ENCODE peak calls at places on chromosomes 7 and 10, in four cellular contexts. E is naive thymus-derived CD4-positive, alpha-beta T cell; A is HTR-8/SVneo; H is GM13976. G is an unnamed sample.

GRCh38 chr10:79019441-79019840 is 49.3 kb upstream of the ZMIZ1 start:
- DNase-seq in E (no peak), A (no peak), H (no peak), G (no peak)

GRCh38 chr10:16950686-16951681 is 133.8 kb upstream of the RSU1 start:
- DNase-seq in E (no peak), A (peak), H (no peak), G (no peak)

GRCh38 chr10:6999232-6999925 is 411.5 kb downstream of the SFMBT2 start:
- DNase-seq in E (no peak), A (no peak), H (no peak), G (no peak)

GRCh38 chr7:23895666-23896096 is 185.7 kb downstream of the STK31 start:
- DNase-seq in E (no peak), A (peak), H (no peak), G (no peak)

GRCh38 chr10:49679480-49679893 is at the start of gene C10orf53:
- DNase-seq in E (no peak), A (no peak), H (peak), G (no peak)

GRCh38 chr10:16867556-16867955 is 50.3 kb upstream of the RSU1 start:
- DNase-seq in E (no peak), A (peak), H (no peak), G (no peak)

GRCh38 chr10:23656735-23657134 is 217.9 kb downstream of the OTUD1 start:
- DNase-seq in E (peak), A (no peak), H (no peak), G (peak)

GRCh38 chr10:78513330-78513729 is 479.7 kb downstream of the RPS24 start:
- DNase-seq in E (no peak), A (no peak), H (no peak), G (no peak)

GRCh38 chr10:60733189-60733815 is 45.0 kb upstream of the CDK1 start:
- DNase-seq in E (peak), A (peak), H (peak), G (peak)

GRCh38 chr7:42292991-42293521 is 56.0 kb upstream of the GLI3 start:
- DNase-seq in E (no peak), A (no peak), H (no peak), G (no peak)

GRCh38 chr10:48406204-48406603 is 99.7 kb downstream of the MAPK8 start:
- DNase-seq in E (no peak), A (no peak), H (no peak), G (no peak)

GRCh38 chr7:68550027-68550426 is 1048.2 kb upstream of the AUTS2 start:
- DNase-seq in E (no peak), A (no peak), H (no peak), G (no peak)

GRCh38 chr7:64889686-64890162 is 13.3 kb upstream of the ZNF273 start:
- DNase-seq in E (no peak), A (no peak), H (no peak), G (no peak)

GRCh38 chr10:6055929-6056328 is 6.2 kb downstream of the IL2RA start:
- DNase-seq in E (no peak), A (no peak), H (no peak), G (no peak)

GRCh38 chr10:119348516-119349240 is 141.3 kb downstream of the GRK5 start:
- DNase-seq in E (no peak), A (no peak), H (no peak), G (no peak)

GRCh38 chr7:24637021-24637420 is 63.8 kb downstream of the PALS2 start:
- DNase-seq in E (no peak), A (no peak), H (no peak), G (no peak)

GRCh38 chr7:30471205-30471604 is 7.4 kb downstream of the NOD1 start:
- DNase-seq in E (no peak), A (no peak), H (no peak), G (no peak)

GRCh38 chr7:47085491-47086275 is 496.2 kb downstream of the TNS3 start:
- DNase-seq in E (no peak), A (no peak), H (no peak), G (no peak)

GRCh38 chr10:43227911-43228782 is 38.7 kb downstream of the RASGEF1A start:
- DNase-seq in E (no peak), A (no peak), H (no peak), G (no peak)

GRCh38 chr7:129391546-129392211 is 42.6 kb upstream of the STRIP2 start:
- DNase-seq in E (no peak), A (no peak), H (no peak), G (peak)

GRCh38 chr10:99785646-99786045 is 3.2 kb downstream of the ABCC2 start:
- DNase-seq in E (no peak), A (no peak), H (no peak), G (no peak)

GRCh38 chr10:51227897-51228713 is 153.8 kb downstream of the PRKG1 start:
- DNase-seq in E (no peak), A (no peak), H (no peak), G (no peak)

GRCh38 chr10:111926286-111926685 is 257.3 kb downstream of the GPAM start:
- DNase-seq in E (no peak), A (no peak), H (no peak), G (no peak)

GRCh38 chr7:3229904-3230470 is 71.1 kb upstream of the SDK1 start:
- DNase-seq in E (no peak), A (no peak), H (no peak), G (no peak)

GRCh38 chr7:139762886-139763285 is 14.9 kb downstream of the HIPK2 start:
- DNase-seq in E (no peak), A (no peak), H (no peak), G (no peak)

GRCh38 chr7:117012284-117013174 is 59.2 kb downstream of the ST7 start:
- DNase-seq in E (peak), A (peak), H (no peak), G (peak)

GRCh38 chr10:49486738-49487137 is 52.2 kb downstream of the ERCC6 start:
- DNase-seq in E (no peak), A (no peak), H (no peak), G (no peak)

GRCh38 chr7:100585511-100586265 is at the start of gene LRCH4:
- DNase-seq in E (peak), A (peak), H (peak), G (peak)

GRCh38 chr10:21926358-21926890 is 77.1 kb downstream of the DNAJC1 start:
- DNase-seq in E (no peak), A (no peak), H (no peak), G (no peak)

G was measured in MM.1S.